ENCODE peak calls at places on chromosome 7, in ten cellular contexts. G is nephron progenitor cell, I is body of pancreas, J is HCT116, W is neural crest cell, V is mammary epithelial cell, S is left lung, T is choroid plexus epithelial cell, X is GM23338, E is foreskin fibroblast. N is an unnamed sample.
A peak's percentile ranks its signal among the peaks of the same experiment; 100 is the strongest.

GRCh38 chr7:131034166-131034881 is 293.4 kb upstream of the MKLN1 start:
- DNase-seq in J (no peak), X (no peak), V (no peak), W (no peak), S (no peak), I (peak; percentile 53), T (peak; percentile 45), G (no peak), E (no peak), N (no peak)

GRCh38 chr7:118183254-118183585 is 744 bp upstream of the LSM8 start:
- DNase-seq in E (no peak), T (peak; percentile 24), X (peak; percentile 9), G (peak; percentile 5), V (peak; percentile 2), W (no peak), S (no peak), I (no peak), J (no peak), N (no peak)

GRCh38 chr7:9822458-9823290 is 1151.0 kb upstream of the PHF14 start:
- DNase-seq in S (peak; percentile 43), I (no peak), X (no peak), V (no peak), W (no peak), J (no peak), G (no peak), E (no peak), T (no peak), N (no peak)

GRCh38 chr7:77439572-77439971 is 23.4 kb upstream of the GSAP start:
- DNase-seq in I (peak; percentile 51), X (peak; percentile 20), V (peak; percentile 56), E (no peak), G (no peak), J (no peak), T (peak; percentile 38), S (no peak), W (no peak), N (no peak)

GRCh38 chr7:78149787-78150186 is 351.2 kb downstream of the PHTF2 start:
- DNase-seq in J (no peak), T (peak; percentile 42), E (peak; percentile 73), W (no peak), S (no peak), I (no peak), G (no peak), V (no peak), X (no peak), N (no peak)

GRCh38 chr7:108307246-108307982 is 148.8 kb downstream of the NRCAM start:
- DNase-seq in G (no peak), J (no peak), E (no peak), V (no peak), S (no peak), X (no peak), W (no peak), T (no peak), I (no peak), N (no peak)

GRCh38 chr7:55887786-55888185 is 530 bp downstream of the ZNF713 start:
- DNase-seq in T (no peak), E (no peak), V (no peak), X (no peak), I (peak; percentile 14), S (no peak), G (no peak), W (no peak), J (no peak), N (no peak)

GRCh38 chr7:44484482-44485313 is 5.8 kb downstream of the NUDCD3 start:
- DNase-seq in I (no peak), W (no peak), J (no peak), T (no peak), G (no peak), V (no peak), E (no peak), X (no peak), S (no peak), N (no peak)

GRCh38 chr7:115116773-115117715 is 195.2 kb downstream of the MDFIC start:
- DNase-seq in S (no peak), T (no peak), X (no peak), G (no peak), E (no peak), V (no peak), I (peak; percentile 23), W (no peak), J (no peak), N (no peak)

GRCh38 chr7:151235091-151235787 is 3.0 kb downstream of the CHPF2 start:
- DNase-seq in T (no peak), J (no peak), G (no peak), I (no peak), E (no peak), X (no peak), V (no peak), W (no peak), S (peak; percentile 75), N (no peak)

GRCh38 chr7:85719981-85720963 is 533.4 kb upstream of the SEMA3D start:
- DNase-seq in G (no peak), V (peak; percentile 77), T (peak; percentile 88), J (no peak), I (no peak), X (peak; percentile 16), S (no peak), W (no peak), E (peak; percentile 36), N (no peak)

GRCh38 chr7:110522751-110523200 is 568.2 kb upstream of the LRRN3 start:
- DNase-seq in S (no peak), W (no peak), X (peak; percentile 44), J (no peak), G (no peak), T (peak; percentile 40), E (no peak), V (peak; percentile 17), I (peak; percentile 6), N (no peak)

GRCh38 chr7:34104120-34104519 is 198.8 kb downstream of the BMPER start:
- DNase-seq in T (no peak), V (no peak), J (no peak), X (no peak), E (no peak), I (no peak), G (no peak), W (no peak), S (no peak), N (no peak)

GRCh38 chr7:114082934-114083647 is 164.3 kb upstream of the PPP1R3A start:
- DNase-seq in S (peak; percentile 72), W (peak; percentile 59), G (peak; percentile 78), V (no peak), J (no peak), T (no peak), I (peak; percentile 42), X (peak; percentile 69), E (no peak), N (no peak)

DNA sequence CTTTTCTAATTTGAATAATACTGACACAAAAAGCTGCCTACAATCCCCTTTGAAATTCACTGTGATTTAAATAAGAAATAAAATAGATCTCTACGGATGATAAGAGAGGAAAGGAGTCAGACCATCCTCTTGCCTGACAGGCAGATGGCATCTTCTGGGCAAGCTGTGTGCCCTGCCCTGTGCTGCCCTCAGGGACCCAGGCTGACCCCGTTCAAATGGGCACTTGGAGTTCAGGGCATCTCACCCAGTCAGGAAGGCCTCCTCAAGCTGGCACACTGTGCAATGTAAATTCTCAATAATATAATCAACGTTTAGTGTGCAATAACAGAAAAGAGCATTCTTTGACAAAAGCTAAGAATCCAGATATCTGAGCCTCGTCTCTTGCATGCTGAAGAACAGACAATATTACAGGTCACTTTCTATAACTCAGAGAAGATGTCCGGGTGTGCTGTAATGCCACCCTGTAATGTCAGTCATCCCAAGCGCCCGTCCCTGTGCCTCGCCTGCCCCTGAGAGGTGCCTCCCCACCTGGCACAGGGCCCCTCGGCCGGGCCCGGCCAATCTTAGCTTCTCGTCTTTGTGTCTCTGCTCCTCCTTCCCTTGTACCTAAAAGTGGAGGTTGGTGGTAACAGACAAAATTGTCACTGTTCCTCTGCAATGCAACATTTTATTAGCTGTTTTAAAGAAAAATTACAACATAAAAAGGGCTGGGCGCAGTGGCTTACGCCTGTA is 263.2 kb downstream of the COBL start:
- DNase-seq in E (no peak), V (no peak), S (no peak), W (no peak), X (no peak), G (no peak), J (no peak), T (no peak), I (no peak), N (no peak)
- TF ChIP-seq CTCF in E (no peak), V (no peak), S (no peak), W (no peak), X (no peak), G (no peak), J (no peak), T (no peak), I (no peak), N (no peak)

DNA sequence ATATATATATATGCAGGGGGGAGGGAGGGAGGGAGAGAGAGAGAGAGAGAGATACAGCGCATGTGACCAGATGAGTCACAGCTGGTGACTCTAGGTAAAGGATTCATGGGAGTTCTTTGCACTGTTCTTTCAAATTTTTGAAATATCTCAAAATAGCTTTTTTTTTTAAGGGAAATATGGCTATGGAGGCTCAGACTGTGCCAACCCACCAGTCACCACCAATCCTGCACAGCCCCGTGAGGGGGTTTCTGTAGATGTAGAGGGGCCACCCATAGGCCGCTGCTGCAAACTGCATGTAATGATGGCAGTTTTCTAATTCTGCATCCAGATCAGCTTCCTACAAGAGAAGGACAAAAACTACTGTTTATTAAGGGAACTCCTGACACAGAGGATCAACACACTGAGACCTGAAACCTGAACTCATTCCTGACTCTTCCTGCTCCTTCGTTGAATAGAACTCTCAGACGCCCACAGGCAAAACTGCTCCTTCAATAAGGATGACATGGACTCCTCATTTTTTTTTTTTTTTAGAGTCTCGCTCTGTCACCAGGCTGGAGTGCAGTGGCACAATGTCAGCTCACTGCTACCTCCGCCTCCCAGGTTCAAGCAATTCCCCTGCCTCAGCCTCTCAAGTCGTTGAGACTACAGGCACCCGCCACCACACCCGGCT is 17.3 kb downstream of the DAGLB start:
- DNase-seq in J (no peak), I (no peak), V (no peak), G (no peak), S (no peak), X (peak; percentile 59), W (no peak), E (peak; percentile 33), T (peak; percentile 81), N (no peak)
- TF ChIP-seq CTCF in J (peak; percentile 43), I (no peak), V (peak; percentile 20), G (no peak), S (no peak), X (peak; percentile 35), W (peak; percentile 31), E (no peak), T (peak; percentile 47), N (no peak)

GRCh38 chr7:24982917-24983316 is 2.9 kb upstream of the OSBPL3 start:
- DNase-seq in G (no peak), E (no peak), V (no peak), S (no peak), W (no peak), I (no peak), J (no peak), X (peak; percentile 69), T (no peak), N (no peak)
- TF ChIP-seq CTCF in G (peak; percentile 9), E (peak; percentile 23), V (peak; percentile 47), S (no peak), W (peak; percentile 38), I (no peak), J (peak; percentile 71), X (peak; percentile 66), T (peak; percentile 57), N (no peak)

DNA sequence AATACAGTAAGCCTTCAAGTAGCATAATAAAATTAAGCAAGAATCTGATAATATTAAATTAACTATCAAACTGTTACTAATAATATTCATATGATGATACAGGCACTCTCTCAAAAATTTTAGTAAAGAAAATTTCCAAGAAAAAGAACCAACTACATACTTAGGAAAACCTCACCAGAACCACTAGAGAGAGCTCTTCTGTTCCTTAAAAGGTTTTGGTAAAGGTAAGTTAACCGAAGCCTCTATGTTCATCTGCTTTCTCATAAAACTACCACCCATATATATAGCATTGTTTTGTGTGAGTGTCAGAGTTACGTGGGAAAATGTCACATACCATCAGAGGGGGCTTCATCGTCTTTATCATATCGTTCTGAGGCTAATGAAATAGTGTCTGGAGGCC is 20.7 kb downstream of the SKAP2 start:
- DNase-seq in G (no peak), J (peak; percentile 15), T (peak; percentile 26), I (no peak), S (no peak), X (peak; percentile 60), W (no peak), E (no peak), V (peak; percentile 16), N (no peak)
- TF ChIP-seq CTCF in G (peak; percentile 16), J (no peak), T (peak; percentile 38), I (no peak), S (no peak), X (peak; percentile 54), W (no peak), E (no peak), V (peak; percentile 36), N (no peak)

N was measured in natural killer cell.